ENCODE peak calls at places on chromosome 14, in seven cellular contexts. T, H, N, R, W, E and K are unnamed samples.

GRCh38 chr14:39417014-39417413 is 15.2 kb downstream of the FBXO33 start:
- DNase-seq in E (no peak), W (no peak), T (peak; percentile 86), N (no peak), R (no peak), H (no peak), K (no peak)

GRCh38 chr14:58626441-58626840 is 11.3 kb upstream of the DACT1 start:
- DNase-seq in H (no peak), T (peak; percentile 65), R (no peak), N (no peak), E (no peak), W (no peak), K (no peak)

GRCh38 chr14:25953532-25954144 is 644.2 kb downstream of the NOVA1 start:
- DNase-seq in W (no peak), N (no peak), H (peak; percentile 26), R (no peak), E (no peak), T (no peak), K (no peak)

GRCh38 chr14:68519788-68520187 is 273.1 kb downstream of the ZFP36L1 start:
- DNase-seq in T (no peak), N (no peak), E (no peak), R (no peak), W (no peak), H (no peak), K (no peak)

GRCh38 chr14:67766035-67766680 is 50.2 kb downstream of the ZFYVE26 start:
- DNase-seq in R (no peak), H (no peak), W (no peak), E (no peak), N (no peak), T (no peak), K (no peak)

GRCh38 chr14:76957224-76957881 is 71.2 kb downstream of the IRF2BPL start:
- DNase-seq in R (peak; percentile 17), H (no peak), E (no peak), N (no peak), W (no peak), T (no peak), K (no peak)

GRCh38 chr14:91956616-91957015 is 9.1 kb upstream of the FBLN5 start:
- DNase-seq in H (no peak), R (no peak), W (no peak), T (no peak), E (no peak), N (no peak), K (no peak)

GRCh38 chr14:39351708-39352107 is 80.5 kb downstream of the FBXO33 start:
- DNase-seq in H (no peak), T (no peak), E (no peak), R (no peak), W (no peak), N (no peak), K (no peak)

GRCh38 chr14:59918824-59919581 is 941 bp upstream of the LRRC9 start:
- DNase-seq in R (no peak), T (peak; percentile 43), H (no peak), N (no peak), W (no peak), E (no peak), K (peak; percentile 48)

GRCh38 chr14:68109132-68109531 is 289.6 kb downstream of the RAD51B start:
- DNase-seq in R (no peak), E (no peak), T (no peak), H (no peak), W (no peak), N (no peak), K (no peak)

GRCh38 chr14:49881296-49882006 is 11.4 kb upstream of the ARF6 start:
- DNase-seq in E (no peak), N (no peak), T (peak; percentile 43), R (no peak), H (peak; percentile 7), W (no peak), K (no peak)

GRCh38 chr14:64736271-64737131 is 32.3 kb downstream of the PLEKHG3 start:
- DNase-seq in N (no peak), E (no peak), R (no peak), H (peak; percentile 85), W (peak; percentile 15), T (peak; percentile 48), K (no peak)

GRCh38 chr14:85129907-85130306 is 400.0 kb upstream of the FLRT2 start:
- DNase-seq in H (no peak), T (no peak), W (no peak), E (no peak), R (no peak), N (no peak), K (no peak)

GRCh38 chr14:35368139-35368460 is 36.4 kb downstream of the NFKBIA start:
- DNase-seq in H (no peak), N (no peak), W (no peak), E (no peak), T (no peak), R (no peak), K (no peak)
- H3K4me1 ChIP-seq in H (no peaks in the 10 kb centered on the region), N (peaks cover 58% of the 10 kb centered on the region), W (peaks cover 4% of the 10 kb centered on the region), E (peaks cover 58% of the 10 kb centered on the region), T (peaks cover 10% of the 10 kb centered on the region), R (peaks cover 27% of the 10 kb centered on the region), K (peaks cover 16% of the 10 kb centered on the region)

DNA sequence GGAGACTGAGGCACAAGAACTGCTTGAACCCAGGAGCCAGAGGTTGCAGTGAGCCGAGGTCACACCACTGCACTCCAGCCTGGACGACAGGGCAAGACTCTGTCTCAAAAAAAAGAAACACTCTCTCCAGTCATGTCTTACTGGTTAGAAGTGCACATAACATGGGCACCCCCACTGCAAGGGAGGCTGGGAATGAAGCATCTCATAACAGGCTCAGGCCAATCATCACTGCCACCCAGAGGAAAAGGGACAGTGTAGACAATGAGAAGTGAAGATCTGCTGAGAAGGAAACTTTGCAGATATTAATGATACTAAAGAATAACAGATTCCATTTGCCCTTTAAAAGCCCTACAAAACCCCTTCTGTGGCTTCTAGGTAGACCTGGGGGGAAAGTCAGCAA is 66.9 kb downstream of the ITPK1 start:
- DNase-seq in R (no peak), T (no peak), N (no peak), H (no peak), E (no peak), W (no peak), K (no peak)
- H3K4me1 ChIP-seq in R (peaks cover 4% of the 10 kb centered on the region), T (peaks cover 66% of the 10 kb centered on the region), N (peaks cover 14% of the 10 kb centered on the region), H (peaks cover 61% of the 10 kb centered on the region), E (peaks cover 23% of the 10 kb centered on the region), W (peaks cover 47% of the 10 kb centered on the region), K (peaks cover 38% of the 10 kb centered on the region)

DNA sequence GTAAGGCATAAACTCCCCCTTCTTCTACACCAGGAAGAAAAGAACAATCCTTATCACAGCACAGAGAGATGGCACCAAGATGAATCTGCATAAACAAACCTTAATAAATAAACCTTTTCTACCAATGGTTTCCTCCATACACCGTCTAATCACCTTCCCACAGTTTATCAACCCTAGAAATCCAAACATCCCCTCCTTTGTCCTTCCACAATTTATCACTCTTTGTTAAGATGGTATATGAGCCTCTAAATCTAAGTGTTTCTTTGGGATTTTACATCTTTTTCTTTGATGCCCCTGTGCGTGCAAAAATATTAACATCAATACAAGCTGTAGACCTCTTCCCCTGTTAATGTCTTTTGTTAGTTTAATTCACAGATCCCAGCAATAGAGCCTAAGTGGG is 12.5 kb downstream of the DICER1 start:
- DNase-seq in T (no peak), E (no peak), N (no peak), H (no peak), W (no peak), R (no peak), K (no peak)
- H3K4me1 ChIP-seq in T (peaks cover 70% of the 10 kb centered on the region), E (peaks cover 35% of the 10 kb centered on the region), N (peaks cover 66% of the 10 kb centered on the region), H (peaks cover 11% of the 10 kb centered on the region), W (peaks cover 30% of the 10 kb centered on the region), R (peaks cover 15% of the 10 kb centered on the region), K (peaks cover 23% of the 10 kb centered on the region)

DNA sequence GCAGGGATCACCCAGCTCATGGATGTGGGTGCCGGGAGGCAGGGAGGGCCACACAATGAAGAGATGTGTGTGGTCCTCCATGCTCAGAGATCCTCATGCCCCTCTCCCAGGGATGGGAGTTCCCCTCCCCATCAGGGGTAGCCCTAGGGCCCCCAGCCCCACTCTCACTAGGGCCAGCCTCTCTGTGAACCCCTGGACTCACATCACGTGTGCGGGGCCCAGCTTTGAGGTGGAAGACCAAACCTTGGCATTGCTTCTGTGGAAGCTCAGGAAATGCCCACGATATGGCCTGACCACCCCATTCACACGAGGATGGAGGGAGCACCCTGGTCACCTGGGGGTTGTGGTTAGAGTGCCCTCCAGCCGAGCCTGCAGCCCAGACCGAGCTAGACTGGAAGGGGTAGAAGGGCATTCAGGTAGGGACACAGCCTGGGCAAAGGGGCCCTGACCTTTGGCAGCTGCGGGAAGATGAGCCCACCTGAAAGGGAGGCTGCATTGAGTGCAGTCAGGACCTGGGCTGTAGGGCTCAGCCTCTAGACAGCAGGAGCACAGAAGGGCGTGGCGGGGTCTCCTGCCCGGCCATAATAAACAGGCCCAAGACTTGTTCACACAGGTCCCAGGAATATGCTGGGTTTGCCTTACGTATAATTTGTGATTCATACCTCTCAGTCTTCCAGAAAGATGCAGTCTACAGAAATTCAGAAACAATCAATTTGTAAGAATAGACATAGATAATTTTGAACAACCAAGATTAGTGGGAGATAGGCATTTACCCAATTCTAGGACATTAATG is 34.8 kb upstream of the RCOR1 start:
- DNase-seq in T (no peak), R (no peak), E (no peak), H (no peak), N (no peak), W (no peak), K (no peak)
- H3K4me1 ChIP-seq in T (no peaks in the 10 kb centered on the region), R (peaks cover 5% of the 10 kb centered on the region), E (peaks cover 4% of the 10 kb centered on the region), H (peaks cover 7% of the 10 kb centered on the region), N (peaks cover 23% of the 10 kb centered on the region), W (peaks cover 7% of the 10 kb centered on the region), K (no peaks in the 10 kb centered on the region)

GRCh38 chr14:105061428-105062047 is 3.7 kb downstream of the GPR132 start:
- DNase-seq in R (peak; percentile 45), H (peak; percentile 40), T (no peak), N (peak; percentile 64), E (no peak), W (peak; percentile 72), K (no peak)
- H3K4me1 ChIP-seq in R (peaks cover 77% of the 10 kb centered on the region), H (no peaks in the 10 kb centered on the region), T (no peaks in the 10 kb centered on the region), N (peaks cover 27% of the 10 kb centered on the region), E (peaks cover 75% of the 10 kb centered on the region), W (peaks cover 38% of the 10 kb centered on the region), K (peaks cover 22% of the 10 kb centered on the region)

GRCh38 chr14:55126089-55126488 is 3.0 kb upstream of the LGALS3 start:
- DNase-seq in N (no peak), E (no peak), T (no peak), H (peak; percentile 38), R (no peak), W (no peak), K (no peak)
- H3K4me1 ChIP-seq in N (peaks cover 79% of the 10 kb centered on the region), E (peaks cover 8% of the 10 kb centered on the region), T (peaks cover 2% of the 10 kb centered on the region), H (peaks cover 22% of the 10 kb centered on the region), R (peaks cover 18% of the 10 kb centered on the region), W (peaks cover 39% of the 10 kb centered on the region), K (peaks cover 26% of the 10 kb centered on the region)